ENCODE peak calls at places on chromosomes 12 and 14, in eight cellular contexts. T is effector memory CD4-positive, alpha-beta T cell; S is cardiac fibroblast; W is activated CD8-positive, alpha-beta T cell treated with anti-CD3 and anti-CD28 coated beads, Interleukin-2, amount 10 ng/mL, durations not matched to agents 7 days and 5 days; U is GM04504; N is iPS DF 19.7; C is stimulated activated CD4-positive, alpha-beta T cell treated with anti-CD3 and anti-CD28 coated beads, Interleukin-2, amount 100 ng/mL, for 24 hours; K is fibroblast of the conjunctiva. G is an unnamed sample.
A peak's percentile ranks its signal among the peaks of the same experiment; 100 is the strongest.

GRCh38 chr14:42174357-42174756 is 567.7 kb downstream of the LRFN5 start:
- DNase-seq in W (no peak), T (no peak), K (no peak), S (no peak), C (no peak), N (no peak), U (no peak), G (no peak)

GRCh38 chr12:32134144-32134888 is 27.7 kb downstream of the BICD1 start:
- DNase-seq in W (peak; percentile 70), C (peak; percentile 63), U (no peak), T (no peak), K (no peak), N (no peak), S (peak; percentile 78), G (no peak)

GRCh38 chr14:100287202-100287997 is 18.8 kb downstream of the SLC25A29 start:
- DNase-seq in S (no peak), K (no peak), U (no peak), N (no peak), C (no peak), W (no peak), T (no peak), G (no peak)

GRCh38 chr14:101069666-101070362 is 166.3 kb upstream of the RTL1 start:
- DNase-seq in T (no peak), S (no peak), C (no peak), K (no peak), U (no peak), W (no peak), N (no peak), G (no peak)

GRCh38 chr14:63770187-63770807 is 42.4 kb upstream of the SGPP1 start:
- DNase-seq in T (peak; percentile 15), U (peak; percentile 29), W (peak; percentile 75), K (peak; percentile 36), C (peak; percentile 41), S (peak; percentile 78), N (peak; percentile 7), G (peak; percentile 57)

GRCh38 chr14:70027785-70028428 is 148.7 kb downstream of the SMOC1 start:
- DNase-seq in N (no peak), S (peak; percentile 43), K (no peak), U (peak; percentile 3), T (no peak), C (peak; percentile 81), W (peak; percentile 76), G (peak; percentile 43)

GRCh38 chr12:67320614-67321305 is 51.6 kb downstream of the CAND1 start:
- DNase-seq in S (peak; percentile 13), T (no peak), U (no peak), C (no peak), N (no peak), W (no peak), K (no peak), G (no peak)

GRCh38 chr12:19304149-19304780 is 135.0 kb upstream of the AEBP2 start:
- DNase-seq in C (no peak), W (no peak), S (no peak), U (no peak), T (no peak), N (no peak), K (no peak), G (peak; percentile 5)

GRCh38 chr12:102010265-102010994 is 51.4 kb downstream of the WASHC3 start:
- DNase-seq in T (no peak), W (no peak), C (no peak), N (no peak), K (no peak), S (peak; percentile 8), U (no peak), G (no peak)

GRCh38 chr12:130027798-130028197 is 124.0 kb upstream of the TMEM132D start:
- DNase-seq in T (no peak), W (no peak), S (no peak), K (no peak), C (no peak), U (no peak), N (no peak), G (no peak)

GRCh38 chr12:62744551-62744950 is 190.4 kb downstream of the PPM1H start:
- DNase-seq in C (no peak), W (no peak), N (no peak), S (peak; percentile 63), T (no peak), U (no peak), K (no peak), G (no peak)